ENCODE peak calls at places on chromosome 3, in eight cellular contexts. C, Q, H, E, S, F, A and X are unnamed samples.

GRCh38 chr3:185693985-185694675 is 108.0 kb downstream of the SENP2 start:
- DNase-seq in A (no peak), C (no peak), F (no peak), H (no peak), Q (no peak), E (no peak), S (no peak), X (no peak)

GRCh38 chr3:101635954-101636798 is 40.8 kb downstream of the ZBTB11 start:
- DNase-seq in H (peak; percentile 70), F (peak; percentile 71), E (peak; percentile 53), Q (peak; percentile 50), C (peak; percentile 43), S (peak; percentile 56), A (peak; percentile 49), X (peak; percentile 27)

GRCh38 chr3:49032646-49033304 is 3.6 kb upstream of the IMPDH2 start:
- DNase-seq in H (no peak), C (no peak), F (no peak), E (no peak), S (no peak), Q (no peak), A (no peak), X (no peak)

GRCh38 chr3:138469869-138470268 is 35.5 kb downstream of the ESYT3 start:
- DNase-seq in H (no peak), C (no peak), A (no peak), E (no peak), F (no peak), Q (no peak), S (no peak), X (no peak)

GRCh38 chr3:13854492-13854891 is 25.4 kb downstream of the WNT7A start:
- DNase-seq in S (no peak), C (no peak), H (no peak), E (no peak), Q (no peak), F (no peak), A (no peak), X (no peak)

GRCh38 chr3:189914799-189915198 is 205.9 kb downstream of the P3H2 start:
- DNase-seq in F (peak; percentile 40), E (no peak), Q (peak; percentile 23), C (no peak), A (no peak), H (no peak), S (no peak), X (no peak)

GRCh38 chr3:134197681-134198261 is 52.9 kb downstream of the RYK start:
- DNase-seq in F (peak; percentile 14), Q (peak; percentile 62), A (no peak), S (no peak), E (peak; percentile 35), H (no peak), C (peak; percentile 14), X (no peak)

GRCh38 chr3:130323503-130323902 is 22.0 kb upstream of the COL6A5 start:
- DNase-seq in C (no peak), H (no peak), E (no peak), S (no peak), Q (no peak), A (no peak), F (no peak), X (no peak)

GRCh38 chr3:67109651-67110204 is 111.6 kb downstream of the KBTBD8 start:
- DNase-seq in A (no peak), F (no peak), S (no peak), Q (peak; percentile 4), H (no peak), C (no peak), E (no peak), X (no peak)

GRCh38 chr3:61530355-61530754 is 31.0 kb upstream of the PTPRG start:
- DNase-seq in F (peak; percentile 36), E (peak; percentile 23), A (no peak), C (peak; percentile 51), H (no peak), S (no peak), Q (no peak), X (no peak)

GRCh38 chr3:149277338-149277813 is 55.7 kb upstream of the CP start:
- DNase-seq in H (no peak), S (peak; percentile 45), F (no peak), Q (peak; percentile 38), A (no peak), E (no peak), C (no peak), X (no peak)

GRCh38 chr3:75380276-75380771 is 283.8 kb upstream of the FRG2C start:
- DNase-seq in Q (no peak), E (no peak), F (no peak), A (no peak), S (no peak), H (no peak), C (no peak), X (no peak)

GRCh38 chr3:123869165-123869564 is 15.0 kb downstream of the MYLK start:
- DNase-seq in Q (no peak), E (no peak), A (no peak), F (no peak), S (no peak), C (no peak), H (no peak), X (no peak)

GRCh38 chr3:122758877-122759670 is 34.6 kb downstream of the HSPBAP1 start:
- DNase-seq in S (no peak), F (no peak), A (no peak), Q (no peak), C (no peak), H (no peak), E (no peak), X (no peak)

GRCh38 chr3:140834266-140835037 is 107.2 kb upstream of the SLC25A36 start:
- DNase-seq in E (no peak), F (no peak), Q (no peak), S (no peak), H (no peak), A (no peak), C (no peak), X (no peak)

GRCh38 chr3:94146455-94146854 is 83.6 kb downstream of the NSUN3 start:
- DNase-seq in C (peak; percentile 59), E (no peak), A (no peak), F (peak; percentile 13), S (no peak), H (no peak), Q (no peak), X (no peak)

GRCh38 chr3:164620956-164621355 is 457.3 kb downstream of the SI start:
- DNase-seq in F (no peak), S (no peak), C (no peak), H (no peak), A (no peak), E (no peak), Q (no peak), X (no peak)

GRCh38 chr3:67640023-67640660 is 14.3 kb downstream of the SUCLG2 start:
- DNase-seq in A (no peak), C (no peak), Q (no peak), F (no peak), S (no peak), H (no peak), E (no peak), X (no peak)

GRCh38 chr3:169945313-169945712 is 21.3 kb upstream of the SEC62 start:
- DNase-seq in S (peak; percentile 27), F (peak; percentile 45), E (no peak), Q (no peak), A (peak; percentile 19), H (peak; percentile 61), C (peak; percentile 62), X (no peak)

GRCh38 chr3:38618343-38618742 is 31.1 kb downstream of the SCN5A start:
- DNase-seq in E (no peak), C (no peak), H (no peak), F (no peak), S (no peak), A (peak; percentile 42), Q (no peak), X (no peak)

GRCh38 chr3:111332488-111333095 is 209.4 kb upstream of the CD96 start:
- DNase-seq in H (no peak), F (no peak), A (no peak), E (no peak), S (no peak), C (no peak), Q (no peak), X (no peak)

GRCh38 chr3:23612296-23612891 is 193.4 kb upstream of the UBE2E1 start:
- DNase-seq in H (peak; percentile 81), C (no peak), A (peak; percentile 35), E (peak; percentile 15), F (no peak), Q (no peak), S (peak; percentile 41), X (no peak)

GRCh38 chr3:9727041-9727595 is 4.4 kb upstream of the BRPF1 start:
- DNase-seq in C (no peak), F (peak; percentile 17), A (no peak), S (no peak), Q (peak; percentile 76), H (no peak), E (no peak), X (no peak)

GRCh38 chr3:4754180-4755086 is 224.8 kb upstream of the BHLHE40 start:
- DNase-seq in A (no peak), F (no peak), H (no peak), C (no peak), Q (no peak), S (no peak), E (no peak), X (no peak)

GRCh38 chr3:43217633-43218032 is 68.7 kb upstream of the SNRK start:
- DNase-seq in S (no peak), Q (no peak), H (no peak), F (no peak), A (no peak), E (peak; percentile 34), C (no peak), X (no peak)

GRCh38 chr3:194321666-194322640 is 29.2 kb downstream of the CPN2 start:
- DNase-seq in E (no peak), S (no peak), A (no peak), H (no peak), C (no peak), Q (peak; percentile 50), F (no peak), X (no peak)
- H3K9me3 ChIP-seq in E (no peaks in the 10 kb centered on the region), S (no peaks in the 10 kb centered on the region), A (peaks cover 19% of the 10 kb centered on the region), H (no peaks in the 10 kb centered on the region), C (no peaks in the 10 kb centered on the region), Q (no peaks in the 10 kb centered on the region), F (no peaks in the 10 kb centered on the region), X (no peaks in the 10 kb centered on the region)

GRCh38 chr3:53146319-53146868 is 14.6 kb upstream of the PRKCD start:
- DNase-seq in E (no peak), S (no peak), C (no peak), A (no peak), Q (no peak), F (no peak), H (no peak), X (no peak)
- H3K27ac ChIP-seq in E (no peak overlapping the region), S (peak overlapping the region; percentile 67), C (peak overlapping the region; percentile 82), A (no peak overlapping the region), Q (peak overlapping the region; percentile 10), F (peak overlapping the region; percentile 75), H (no peak overlapping the region), X (no peak overlapping the region)

DNA sequence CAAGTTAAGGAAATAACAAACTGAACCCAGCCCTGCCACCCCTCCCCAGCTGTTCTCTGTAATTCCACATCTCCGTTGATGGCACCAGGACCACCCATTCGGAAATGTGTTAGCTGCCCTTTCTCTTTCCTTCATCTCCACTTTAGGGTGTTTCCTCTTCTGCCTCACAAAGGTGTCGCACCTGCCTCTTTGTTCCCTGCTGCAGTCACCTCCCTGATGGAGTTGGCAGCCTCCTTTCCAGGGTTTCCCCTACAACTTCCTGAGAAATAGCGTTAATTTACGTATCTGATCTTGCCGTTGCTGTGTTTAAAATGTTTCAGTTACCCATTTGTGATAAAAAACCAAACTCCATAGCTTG is 57.3 kb downstream of the GPR171 start:
- DNase-seq in Q (no peak), E (no peak), H (no peak), S (no peak), C (no peak), A (no peak), F (no peak), X (no peak)
- H3K9me3 ChIP-seq in Q (no peaks in the 10 kb centered on the region), E (no peaks in the 10 kb centered on the region), H (no peaks in the 10 kb centered on the region), S (no peaks in the 10 kb centered on the region), C (no peaks in the 10 kb centered on the region), A (no peaks in the 10 kb centered on the region), F (no peaks in the 10 kb centered on the region), X (no peaks in the 10 kb centered on the region)

GRCh38 chr3:142940000-142940399 is 23.5 kb downstream of the PAQR9 start:
- DNase-seq in Q (no peak), H (no peak), C (no peak), A (no peak), F (no peak), E (no peak), S (no peak), X (no peak)
- H3K27ac ChIP-seq in Q (no peak overlapping the region), H (no peak overlapping the region), C (no peak overlapping the region), A (no peak overlapping the region), F (no peak overlapping the region), E (no peak overlapping the region), S (no peak overlapping the region), X (no peak overlapping the region)